ENCODE peak calls at places on chromosomes 3 and 15, in six cellular contexts. F, M, W, O, H and R are unnamed samples.

GRCh38 chr3:178558637-178559036 is 22.4 kb downstream of the KCNMB2 start:
- DNase-seq in F (no peak), M (no peak), O (no peak), W (no peak), H (no peak), R (peak)

GRCh38 chr3:193869221-193870201 is 266.4 kb upstream of the HES1 start:
- DNase-seq in H (peak), W (peak), O (peak), F (no peak), M (peak), R (no peak)

GRCh38 chr15:70277556-70277955 is 179.8 kb upstream of the TLE3 start:
- DNase-seq in F (no peak), M (no peak), O (no peak), H (no peak), W (no peak), R (no peak)

GRCh38 chr3:129606522-129607390 is at the start of gene PLXND1:
- DNase-seq in F (peak), M (no peak), H (peak), O (peak), W (no peak), R (peak)

GRCh38 chr15:28127036-28127435 is 27.9 kb upstream of the OCA2 start:
- DNase-seq in H (no peak), F (no peak), M (no peak), O (no peak), W (no peak), R (no peak)

GRCh38 chr15:36254446-36254845 is 325.0 kb upstream of the CDIN1 start:
- DNase-seq in O (no peak), F (no peak), W (no peak), H (no peak), M (no peak), R (no peak)

GRCh38 chr15:64905119-64905831 is 6.4 kb upstream of the ANKDD1A start:
- DNase-seq in F (peak), O (peak), W (no peak), M (no peak), H (peak), R (no peak)

GRCh38 chr3:137008976-137009375 is 51.2 kb downstream of the IL20RB start:
- DNase-seq in H (no peak), M (no peak), W (no peak), O (no peak), F (no peak), R (no peak)

GRCh38 chr15:97995881-97996603 is 35.5 kb downstream of the ARRDC4 start:
- DNase-seq in W (no peak), F (no peak), M (no peak), O (no peak), H (no peak), R (no peak)

GRCh38 chr3:140911822-140912221 is 29.8 kb upstream of the SLC25A36 start:
- DNase-seq in M (no peak), H (no peak), O (no peak), W (no peak), F (no peak), R (no peak)

GRCh38 chr15:65184305-65184943 is 718 bp downstream of the CLPX start:
- DNase-seq in M (no peak), H (peak), W (peak), O (peak), F (peak), R (no peak)

GRCh38 chr3:188106898-188107684 is 46.9 kb upstream of the LPP start:
- DNase-seq in F (no peak), O (no peak), M (no peak), W (no peak), H (no peak), R (no peak)

GRCh38 chr3:123286308-123287023 is 84.7 kb downstream of the SEC22A start:
- DNase-seq in F (no peak), W (peak), O (peak), M (peak), H (peak), R (peak)

GRCh38 chr15:101295607-101296225 is 668 bp upstream of the SNRPA1 start:
- DNase-seq in F (no peak), W (no peak), M (peak), O (no peak), H (no peak), R (no peak)

GRCh38 chr15:78212546-78213424 is 21.6 kb downstream of the ACSBG1 start:
- DNase-seq in F (no peak), O (peak), M (no peak), H (peak), W (no peak), R (no peak)

GRCh38 chr3:128503751-128504532 is 10.9 kb upstream of the GATA2 start:
- DNase-seq in F (no peak), O (no peak), M (no peak), H (no peak), W (no peak), R (no peak)

GRCh38 chr15:65583701-65584100 is 27.2 kb downstream of the INTS14 start:
- DNase-seq in O (no peak), M (no peak), H (peak), W (no peak), F (peak), R (no peak)

GRCh38 chr15:63198315-63198714 is 8.9 kb downstream of the RAB8B start:
- DNase-seq in O (no peak), W (no peak), M (no peak), H (peak), F (no peak), R (no peak)

GRCh38 chr3:53416530-53416929 is 69.2 kb upstream of the DCP1A start:
- DNase-seq in M (no peak), H (no peak), W (no peak), F (no peak), O (no peak), R (no peak)

GRCh38 chr3:118146658-118147375 is 887.8 kb downstream of the IGSF11 start:
- DNase-seq in H (no peak), W (no peak), M (no peak), F (no peak), O (no peak), R (no peak)

GRCh38 chr15:72472907-72473669 is 1.0 kb upstream of the ARIH1 start:
- DNase-seq in O (no peak), M (no peak), W (no peak), F (no peak), H (peak), R (no peak)

GRCh38 chr3:16132926-16133325 is 41.6 kb upstream of the GALNT15 start:
- DNase-seq in O (no peak), M (no peak), W (no peak), F (no peak), H (peak), R (no peak)

GRCh38 chr15:48300038-48300437 is 31.2 kb upstream of the DUT start:
- DNase-seq in O (no peak), M (no peak), H (no peak), F (no peak), W (no peak), R (no peak)

GRCh38 chr3:129398803-129399144 is 29.7 kb downstream of the EFCAB12 start:
- DNase-seq in H (peak), O (peak), F (no peak), M (no peak), W (peak), R (no peak)

GRCh38 chr15:76577879-76578512 is 241.4 kb downstream of the ISL2 start:
- DNase-seq in O (no peak), W (no peak), M (no peak), F (no peak), H (no peak), R (no peak)